ENCODE peak calls at places on chromosomes 6 and 20, in six cellular contexts. B, F, K, E, I and L are unnamed samples.

GRCh38 chr6:80331522-80331921 is 225.1 kb downstream of the BCKDHB start:
- DNase-seq in K (no peak), I (no peak), F (no peak), E (no peak), B (no peak), L (no peak)

GRCh38 chr6:118456982-118457381 is 91.1 kb upstream of the PLN start:
- DNase-seq in B (no peak), I (no peak), E (no peak), K (no peak), F (no peak), L (no peak)

GRCh38 chr6:87909849-87910248 is 137.8 kb upstream of the SPACA1 start:
- DNase-seq in B (peak; percentile 38), K (no peak), F (no peak), E (peak; percentile 86), I (no peak), L (no peak)

GRCh38 chr20:38447931-38448675 is 13.0 kb upstream of the SNHG17 start:
- DNase-seq in B (no peak), E (no peak), F (no peak), I (no peak), K (no peak), L (no peak)

GRCh38 chr6:143060354-143060805 is 309 bp upstream of the AIG1 start:
- DNase-seq in F (peak; percentile 71), I (peak; percentile 93), B (peak; percentile 75), K (peak; percentile 76), E (peak; percentile 82), L (peak; percentile 71)

GRCh38 chr6:146047356-146047755 is 18.5 kb downstream of the GRM1 start:
- DNase-seq in I (no peak), E (no peak), B (no peak), F (peak; percentile 14), K (no peak), L (no peak)

GRCh38 chr6:121506761-121507754 is 71.6 kb downstream of the GJA1 start:
- DNase-seq in I (no peak), B (no peak), F (no peak), K (no peak), E (no peak), L (no peak)

GRCh38 chr20:50197463-50197862 is 6.8 kb downstream of the CEBPB start:
- DNase-seq in B (no peak), K (no peak), E (no peak), F (no peak), I (no peak), L (no peak)

GRCh38 chr6:106975699-106976032 is 1.1 kb upstream of the CD24 start:
- DNase-seq in E (no peak), F (no peak), K (no peak), I (peak; percentile 35), B (no peak), L (no peak)

GRCh38 chr6:54913211-54913610 is 66.6 kb downstream of the FAM83B start:
- DNase-seq in B (no peak), I (no peak), E (no peak), F (no peak), K (no peak), L (no peak)

GRCh38 chr6:67047996-67048395 is 1341.0 kb upstream of the EYS start:
- DNase-seq in E (no peak), I (no peak), B (no peak), K (no peak), F (no peak), L (no peak)

GRCh38 chr6:25122001-25122400 is 157.2 kb upstream of the CARMIL1 start:
- DNase-seq in K (no peak), F (no peak), E (peak; percentile 84), I (no peak), B (no peak), L (no peak)

GRCh38 chr6:167795874-167796667 is 30.6 kb upstream of the AFDN start:
- DNase-seq in E (no peak), B (no peak), I (no peak), K (peak; percentile 81), F (peak; percentile 38), L (peak; percentile 81)

GRCh38 chr6:139508576-139508975 is 134.1 kb upstream of the CITED2 start:
- DNase-seq in B (no peak), E (no peak), K (no peak), I (no peak), F (no peak), L (no peak)

GRCh38 chr20:2873747-2874041 is 413 bp downstream of the PTPRA start:
- DNase-seq in I (peak; percentile 74), K (no peak), B (no peak), E (peak; percentile 47), F (peak; percentile 27), L (peak; percentile 25)

GRCh38 chr6:134909701-134910595 is 40.0 kb downstream of the ALDH8A1 start:
- DNase-seq in E (no peak), B (no peak), F (no peak), K (no peak), I (no peak), L (no peak)

GRCh38 chr6:21885532-21886089 is 292.1 kb downstream of the SOX4 start:
- DNase-seq in E (peak; percentile 93), K (peak; percentile 92), B (peak; percentile 63), I (no peak), F (peak; percentile 11), L (peak; percentile 19)

GRCh38 chr20:61161649-61162210 is 90.3 kb upstream of the CDH4 start:
- DNase-seq in I (no peak), B (no peak), K (no peak), F (no peak), E (no peak), L (no peak)

GRCh38 chr6:5665173-5665572 is 341.6 kb downstream of the NRN1 start:
- DNase-seq in K (no peak), B (no peak), I (no peak), F (no peak), E (no peak), L (no peak)

GRCh38 chr6:111011360-111012142 is 29.7 kb downstream of the RPF2 start:
- DNase-seq in K (no peak), B (peak; percentile 40), E (peak; percentile 57), F (no peak), I (peak; percentile 52), L (no peak)

GRCh38 chr6:97626586-97627441 is 343.8 kb upstream of the MMS22L start:
- DNase-seq in F (no peak), B (no peak), I (no peak), E (no peak), K (no peak), L (no peak)

GRCh38 chr20:22744341-22745193 is 160.2 kb upstream of the FOXA2 start:
- DNase-seq in E (peak; percentile 12), K (no peak), I (no peak), B (peak; percentile 34), F (no peak), L (peak; percentile 56)

GRCh38 chr6:137323860-137324259 is 104.7 kb upstream of the IFNGR1 start:
- DNase-seq in F (no peak), I (peak; percentile 24), E (no peak), B (no peak), K (no peak), L (no peak)

GRCh38 chr20:46520976-46521579 is 7.7 kb upstream of the ZNF334 start:
- DNase-seq in K (peak; percentile 58), B (peak; percentile 63), E (peak; percentile 47), I (peak; percentile 80), F (peak; percentile 66), L (peak; percentile 51)

GRCh38 chr6:91029211-91029610 is 442.3 kb upstream of the MAP3K7 start:
- DNase-seq in E (no peak), I (no peak), B (no peak), K (no peak), F (no peak), L (no peak)

GRCh38 chr6:125104425-125104824 is 49.1 kb upstream of the TPD52L1 start:
- DNase-seq in E (peak; percentile 22), B (no peak), K (no peak), F (no peak), I (peak; percentile 45), L (peak; percentile 12)

GRCh38 chr6:170019259-170020040 is 268.0 kb downstream of the ERMARD start:
- DNase-seq in E (no peak), B (no peak), F (no peak), I (no peak), K (no peak), L (no peak)

GRCh38 chr6:3013486-3013885 is 13.8 kb downstream of the NQO2 start:
- DNase-seq in E (peak; percentile 38), K (no peak), I (no peak), B (peak; percentile 72), F (no peak), L (no peak)

GRCh38 chr6:29011276-29011734 is 6.2 kb upstream of the ZNF311 start:
- DNase-seq in I (peak; percentile 73), E (peak; percentile 53), B (peak; percentile 49), F (no peak), K (peak; percentile 30), L (peak; percentile 12)

GRCh38 chr6:36556281-36556680 is 9.0 kb upstream of the STK38 start:
- DNase-seq in F (no peak), K (no peak), B (no peak), E (no peak), I (no peak), L (no peak)

GRCh38 chr20:53751394-53752368 is 158.0 kb upstream of the ZNF217 start:
- DNase-seq in F (no peak), B (no peak), I (no peak), E (peak; percentile 23), K (no peak), L (no peak)

GRCh38 chr6:32255212-32256153 is 31.6 kb upstream of the NOTCH4 start:
- DNase-seq in I (peak; percentile 86), E (peak; percentile 91), B (peak; percentile 86), F (peak; percentile 60), K (peak; percentile 65), L (peak; percentile 67)

GRCh38 chr6:14732845-14733757 is 512.8 kb upstream of the JARID2 start:
- DNase-seq in F (no peak), I (no peak), K (no peak), E (no peak), B (peak; percentile 94), L (no peak)

GRCh38 chr6:57247603-57248002 is 25.5 kb upstream of the RAB23 start:
- DNase-seq in F (no peak), I (no peak), B (no peak), E (no peak), K (no peak), L (no peak)

GRCh38 chr6:33707771-33708170 is 3.7 kb downstream of the UQCC2 start:
- DNase-seq in E (no peak), F (no peak), I (no peak), B (no peak), K (no peak), L (no peak)

GRCh38 chr6:64258752-64259151 is 623.1 kb downstream of the PHF3 start:
- DNase-seq in F (no peak), E (no peak), K (peak; percentile 10), B (no peak), I (no peak), L (no peak)

GRCh38 chr6:151130329-151130728 is 109.4 kb upstream of the AKAP12 start:
- DNase-seq in F (no peak), I (no peak), E (no peak), B (no peak), K (no peak), L (no peak)

GRCh38 chr6:134937426-134937825 is 12.5 kb downstream of the ALDH8A1 start:
- DNase-seq in F (no peak), K (no peak), I (no peak), E (no peak), B (no peak), L (no peak)